ENCODE peak calls at places on chromosomes 12 and 14, in five cellular contexts. Z is A549, F is HepG2, T is K562, K is WTC11. I is an unnamed sample.

GRCh38 chr12:54182086-54182485 is 6.7 kb downstream of the SMUG1 start:
- DNase-seq in T (no peak), K (no peak), Z (no peak), F (no peak), I (no peak)

GRCh38 chr12:28015165-28015564 is 42.6 kb upstream of the PTHLH start:
- DNase-seq in Z (no peak), K (no peak), F (no peak), T (no peak), I (no peak)

GRCh38 chr14:66782853-66783252 is 274.9 kb downstream of the GPHN start:
- DNase-seq in F (peak), T (no peak), K (no peak), Z (no peak), I (no peak)

GRCh38 chr12:105935981-105936380 is 202.8 kb downstream of the NUAK1 start:
- DNase-seq in F (no peak), K (no peak), Z (no peak), T (no peak), I (no peak)

GRCh38 chr12:104477812-104478388 is 21.2 kb downstream of the CHST11 start:
- DNase-seq in K (no peak), Z (no peak), F (no peak), T (no peak), I (no peak)

GRCh38 chr14:35355981-35356839 is 48.3 kb downstream of the NFKBIA start:
- DNase-seq in T (peak), Z (no peak), K (no peak), F (peak), I (no peak)

GRCh38 chr14:32342854-32343200 is 13.7 kb downstream of the AKAP6 start:
- DNase-seq in K (no peak), Z (no peak), T (no peak), F (no peak), I (no peak)

GRCh38 chr12:21831671-21832357 is 57.3 kb upstream of the KCNJ8 start:
- DNase-seq in F (no peak), K (no peak), T (no peak), Z (no peak), I (no peak)

GRCh38 chr12:85803231-85803630 is 33.0 kb downstream of the RASSF9 start:
- DNase-seq in T (no peak), F (no peak), K (no peak), Z (no peak), I (no peak)

GRCh38 chr14:33016611-33017010 is 77.9 kb downstream of the NPAS3 start:
- DNase-seq in K (no peak), F (no peak), Z (no peak), T (no peak), I (no peak)

GRCh38 chr14:67971627-67972625 is 152.3 kb downstream of the RAD51B start:
- DNase-seq in Z (no peak), F (no peak), T (no peak), K (no peak), I (no peak)

DNA sequence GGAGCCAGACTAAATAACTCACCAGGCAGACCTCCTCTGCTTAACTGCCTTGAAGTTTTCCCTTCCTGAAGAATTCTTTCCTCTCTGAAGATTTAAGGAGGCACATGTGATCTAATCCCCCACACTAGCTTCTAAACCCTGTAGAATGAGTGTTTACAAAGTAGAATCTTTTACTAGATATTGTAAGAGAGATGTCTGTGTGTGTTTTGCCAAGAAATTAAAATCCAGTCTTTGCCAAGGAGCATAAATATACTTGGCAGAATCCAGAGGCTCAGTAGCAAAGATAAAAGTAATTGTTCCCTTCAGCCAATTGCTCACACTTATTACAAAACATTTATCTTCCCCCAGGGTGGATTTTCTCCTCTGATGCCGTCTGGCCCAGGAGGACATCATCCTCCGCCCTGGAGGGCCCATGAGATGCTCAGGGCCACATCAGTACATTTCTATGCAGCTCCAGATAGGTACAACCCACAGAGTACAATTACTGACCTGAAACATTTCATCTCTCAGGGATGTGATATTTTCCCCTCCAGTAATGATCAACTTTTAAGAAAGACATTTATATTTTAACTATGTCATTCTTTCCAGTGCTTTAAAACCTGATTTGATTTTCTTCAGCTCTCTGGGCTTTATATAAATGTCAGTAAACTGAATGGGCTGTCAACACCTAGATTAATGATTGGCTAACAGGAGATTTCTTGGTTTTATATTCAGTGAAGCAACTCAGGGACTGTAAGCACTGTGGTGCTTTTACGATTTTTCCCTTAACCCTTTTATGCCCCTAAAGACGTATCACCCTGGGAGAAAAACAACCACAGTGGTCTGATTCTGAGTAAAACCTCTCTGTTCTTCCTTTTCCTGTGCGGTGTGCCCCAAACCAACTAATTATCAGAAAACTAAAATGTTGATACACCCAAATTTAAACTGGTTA is 37.7 kb downstream of the PTGER2 start:
- DNase-seq in K (no peak), F (no peak), T (no peak), Z (no peak), I (peak)
- TF ChIP-seq ESRRA in K (no peak), F (no peak), T (no peak), Z (no peak), I (no peak)

GRCh38 chr12:98492580-98493140 is 22.7 kb upstream of the TMPO start:
- DNase-seq in T (no peak), Z (no peak), K (no peak), F (no peak), I (no peak)
- TF ChIP-seq ESRRA in T (no peak), Z (no peak), K (no peak), F (no peak), I (no peak)

DNA sequence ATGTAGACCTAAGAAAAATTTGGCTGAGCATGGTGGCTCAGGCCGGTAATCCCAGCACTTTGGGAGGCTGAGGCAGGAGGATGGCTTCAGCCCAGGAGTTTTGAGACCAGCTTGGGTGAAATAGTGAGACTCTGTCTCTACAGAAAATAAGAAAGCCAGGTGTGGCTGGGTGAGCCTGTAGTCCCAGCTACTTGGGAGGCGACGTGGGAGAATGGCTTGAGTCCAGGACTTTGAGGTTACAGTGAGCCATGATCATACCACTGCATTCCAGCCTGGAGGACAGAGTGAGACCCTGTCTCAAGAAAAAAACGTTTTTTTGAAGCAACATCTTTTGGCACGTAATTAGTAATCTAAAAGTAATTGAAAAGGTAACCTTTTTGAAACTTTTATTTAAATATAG is 70.9 kb downstream of the FERMT2 start:
- DNase-seq in T (no peak), Z (no peak), F (no peak), K (no peak), I (no peak)
- TF ChIP-seq ESRRA in T (no peak), Z (no peak), F (no peak), K (no peak), I (no peak)

GRCh38 chr14:56120091-56120632 is 2.0 kb downstream of the PELI2 start:
- DNase-seq in T (no peak), F (no peak), K (no peak), Z (no peak), I (no peak)
- TF ChIP-seq ESRRA in T (no peak), F (no peak), K (no peak), Z (no peak), I (no peak)

GRCh38 chr12:90069711-90070110 is 361.1 kb upstream of the ATP2B1 start:
- DNase-seq in K (no peak), F (no peak), Z (no peak), T (no peak), I (no peak)
- TF ChIP-seq ESRRA in K (no peak), F (no peak), Z (no peak), T (no peak), I (no peak)

GRCh38 chr12:95762123-95762785 is 28.3 kb downstream of the NTN4 start:
- DNase-seq in F (peak), Z (no peak), K (no peak), T (no peak), I (no peak)
- TF ChIP-seq ESRRA in F (peak), Z (no peak), K (no peak), T (no peak), I (no peak)

DNA sequence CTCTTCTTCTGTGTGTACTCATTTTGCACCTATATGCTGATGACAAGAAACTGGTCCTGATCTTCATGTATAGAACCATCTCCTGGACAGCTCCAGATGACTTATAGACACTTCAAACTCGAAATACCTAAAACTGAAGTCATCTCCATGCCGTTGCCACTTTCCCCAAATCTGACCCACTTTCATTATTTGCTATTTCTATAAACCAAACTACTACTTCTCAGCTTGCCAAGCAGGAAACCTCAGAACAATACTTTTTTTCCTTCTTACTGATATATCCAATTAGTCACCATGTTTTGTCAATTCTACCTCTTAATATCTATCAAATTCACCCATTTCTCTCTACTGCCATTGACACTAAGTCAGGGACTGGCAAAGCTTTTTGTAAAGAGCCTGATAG is 14.8 kb downstream of the SGPP1 start:
- DNase-seq in T (no peak), F (no peak), Z (no peak), K (no peak), I (no peak)
- TF ChIP-seq ESRRA in T (no peak), F (no peak), Z (no peak), K (no peak), I (no peak)

GRCh38 chr12:59944177-59944576 is 348.3 kb downstream of the SLC16A7 start:
- DNase-seq in K (no peak), F (no peak), Z (no peak), T (no peak), I (no peak)

GRCh38 chr12:59937148-59937547 is 341.3 kb downstream of the SLC16A7 start:
- DNase-seq in T (no peak), K (no peak), F (no peak), Z (no peak), I (no peak)

GRCh38 chr12:59938190-59938962 is 342.5 kb downstream of the SLC16A7 start:
- DNase-seq in Z (no peak), F (no peak), K (no peak), T (no peak), I (no peak)

GRCh38 chr12:59936546-59936945 is 340.7 kb downstream of the SLC16A7 start:
- DNase-seq in K (no peak), F (no peak), Z (no peak), T (no peak), I (no peak)

GRCh38 chr12:59940676-59941342 is 345.0 kb downstream of the SLC16A7 start:
- DNase-seq in Z (no peak), K (no peak), T (no peak), F (peak), I (no peak)
- TF ChIP-seq ESRRA in Z (no peak), K (no peak), T (no peak), F (no peak), I (no peak)

DNA sequence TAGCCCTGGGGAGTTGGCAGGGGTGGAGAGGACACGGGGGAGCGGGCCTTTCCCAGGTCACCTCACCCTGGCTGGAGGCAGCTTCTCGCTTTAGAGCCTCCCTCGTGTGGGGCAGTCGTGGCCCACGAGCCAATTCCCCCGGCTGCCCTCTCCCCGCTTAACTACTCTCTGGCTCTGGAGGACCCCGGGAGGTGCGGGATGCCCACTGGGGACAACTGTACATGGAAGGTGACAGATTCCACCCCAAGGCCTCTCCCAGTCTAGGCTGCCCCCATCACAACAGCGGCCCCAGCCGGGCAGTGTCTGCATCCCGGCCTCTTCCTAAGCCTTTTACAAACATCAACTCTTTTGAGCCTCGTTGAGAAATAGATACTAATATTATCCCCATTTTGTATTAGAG is 78.1 kb downstream of the KIF26A start:
- DNase-seq in K (no peak), F (no peak), Z (no peak), T (no peak), I (no peak)
- TF ChIP-seq ESRRA in K (no peak), F (no peak), Z (no peak), T (no peak), I (no peak)

DNA sequence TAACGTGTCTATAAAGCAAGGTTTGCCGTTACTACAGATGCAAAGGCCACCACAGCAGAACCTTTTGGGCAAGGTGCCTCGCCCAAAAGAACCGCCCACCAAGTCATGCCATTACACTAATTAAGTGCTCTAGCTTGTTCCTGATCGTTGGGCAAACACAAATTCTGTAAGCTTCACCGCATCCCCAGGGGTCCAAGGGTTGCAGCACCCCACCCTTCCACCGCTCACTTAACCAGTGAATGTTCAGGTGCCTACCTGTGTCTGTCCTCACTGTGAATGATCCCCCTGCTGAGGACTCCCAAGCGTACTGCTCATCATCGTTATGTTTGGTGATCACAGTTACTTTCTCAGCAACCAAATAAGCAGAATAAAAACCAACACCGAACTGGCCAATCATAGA is 1.3 kb downstream of the HSP90AA1 start:
- DNase-seq in F (no peak), T (no peak), K (no peak), Z (no peak), I (no peak)
- TF ChIP-seq ESRRA in F (no peak), T (no peak), K (no peak), Z (no peak), I (no peak)

I was measured in GM12878.